ENCODE peak calls at places on chromosomes 7 and 10, in four cellular contexts. C is activated CD4-positive, CD25-positive, alpha-beta regulatory T cell; D is activated CD4-positive, alpha-beta T cell treated with anti-CD3 and anti-CD28 coated beads, Interleukin-2, amount 50 U/mL, for 48 hours; Y is NCI-H1092. U is an unnamed sample.

GRCh38 chr10:30417301-30417700 is 16.7 kb upstream of the MAP3K8 start:
- DNase-seq in D (no peak), Y (no peak), C (no peak), U (peak; percentile 19)

GRCh38 chr7:104951546-104951945 is 62.5 kb upstream of the KMT2E start:
- DNase-seq in D (no peak), Y (no peak), C (no peak), U (no peak)

GRCh38 chr7:70338061-70338460 is 739.8 kb downstream of the AUTS2 start:
- DNase-seq in Y (no peak), D (no peak), C (no peak), U (no peak)

GRCh38 chr10:12729885-12730284 is 271.6 kb downstream of the CCDC3 start:
- DNase-seq in Y (no peak), D (peak; percentile 33), C (no peak), U (no peak)

GRCh38 chr10:17075510-17075909 is 54.1 kb downstream of the CUBN start:
- DNase-seq in D (no peak), C (no peak), Y (no peak), U (no peak)

GRCh38 chr10:110576220-110576619 is 8.7 kb downstream of the SMC3 start:
- DNase-seq in Y (no peak), C (no peak), D (no peak), U (no peak)

GRCh38 chr7:1592299-1592842 is 22.5 kb upstream of the PSMG3 start:
- DNase-seq in Y (no peak), D (no peak), C (no peak), U (no peak)

GRCh38 chr7:101744588-101744987 is 72.8 kb upstream of the CUX1 start:
- DNase-seq in Y (no peak), D (no peak), C (no peak), U (no peak)

GRCh38 chr10:48475943-48476278 is 129.0 kb downstream of the ARHGAP22 start:
- DNase-seq in D (no peak), C (no peak), Y (no peak), U (no peak)

GRCh38 chr7:73999664-74000420 is 28.1 kb upstream of the ELN start:
- DNase-seq in C (no peak), Y (no peak), D (no peak), U (no peak)

GRCh38 chr7:36969376-36969775 is 245.1 kb upstream of the AOAH start:
- DNase-seq in C (no peak), Y (no peak), D (no peak), U (peak; percentile 89)

GRCh38 chr10:30435068-30435422 is 1.1 kb downstream of the MAP3K8 start:
- DNase-seq in Y (no peak), D (no peak), C (no peak), U (no peak)

GRCh38 chr10:79266543-79267312 is 80.5 kb upstream of the PPIF start:
- DNase-seq in Y (no peak), C (no peak), D (peak; percentile 41), U (peak; percentile 78)

GRCh38 chr10:100307716-100308115 is 21.2 kb upstream of the BLOC1S2 start:
- DNase-seq in D (no peak), Y (no peak), C (no peak), U (no peak)

GRCh38 chr10:130179640-130180039 is 43.4 kb downstream of the GLRX3 start:
- DNase-seq in D (peak; percentile 20), C (no peak), Y (no peak), U (no peak)

GRCh38 chr7:435518-436366 is 83.9 kb downstream of the PDGFA start:
- DNase-seq in C (no peak), D (no peak), Y (no peak), U (no peak)

GRCh38 chr10:13206546-13207443 is 27.4 kb downstream of the UCMA start:
- DNase-seq in C (no peak), D (no peak), Y (no peak), U (no peak)

GRCh38 chr7:139452948-139453672 is 30.4 kb downstream of the KLRG2 start:
- DNase-seq in C (no peak), Y (no peak), D (no peak), U (no peak)

GRCh38 chr7:27933691-27934565 is 194.0 kb downstream of the TAX1BP1 start:
- DNase-seq in Y (peak; percentile 42), D (no peak), C (no peak), U (no peak)

GRCh38 chr10:113953505-113954272 is 90.0 kb upstream of the ADRB1 start:
- DNase-seq in D (no peak), Y (no peak), C (no peak), U (peak; percentile 46)

GRCh38 chr7:131365876-131366275 is 38.2 kb downstream of the MKLN1 start:
- DNase-seq in D (no peak), C (no peak), Y (no peak), U (no peak)

GRCh38 chr7:2243483-2243840 is 1.4 kb downstream of the NUDT1 start:
- DNase-seq in D (no peak), Y (no peak), C (no peak), U (no peak)

GRCh38 chr10:90965720-90966119 is 44.8 kb upstream of the ANKRD1 start:
- DNase-seq in Y (no peak), C (no peak), D (no peak), U (no peak)

GRCh38 chr7:42315096-42315495 is 78.1 kb upstream of the GLI3 start:
- DNase-seq in Y (no peak), C (no peak), D (no peak), U (no peak)

GRCh38 chr10:66964946-66965345 is 39.1 kb downstream of the LRRTM3 start:
- DNase-seq in C (no peak), Y (no peak), D (no peak), U (no peak)

GRCh38 chr7:139976055-139976837 is 86.5 kb downstream of the PARP12 start:
- DNase-seq in D (no peak), Y (no peak), C (no peak), U (no peak)

GRCh38 chr10:58909881-58910280 is 266.6 kb upstream of the PHYHIPL start:
- DNase-seq in Y (no peak), C (no peak), D (no peak), U (no peak)

GRCh38 chr7:112640682-112641081 is 149.5 kb downstream of the TMEM168 start:
- DNase-seq in C (no peak), D (no peak), Y (no peak), U (no peak)

GRCh38 chr10:100345570-100346330 is 1.3 kb upstream of the SCD start:
- DNase-seq in C (no peak), Y (no peak), D (no peak), U (no peak)

GRCh38 chr7:27382307-27382706 is 139.7 kb downstream of the EVX1 start:
- DNase-seq in Y (no peak), C (no peak), D (no peak), U (no peak)

U was measured in GF-D8.